ENCODE peak calls at places on chromosomes 5 and 9, in eight cellular contexts. Y, E, V, D, H, O, C and A are unnamed samples.

GRCh38 chr9:114371986-114372917 is 15.5 kb downstream of the AKNA start:
- DNase-seq in H (peak; percentile 76), V (no peak), E (peak; percentile 72), C (peak; percentile 81), Y (no peak), D (no peak), O (peak; percentile 86), A (peak; percentile 52)

GRCh38 chr9:85200726-85201402 is 531.3 kb downstream of the NTRK2 start:
- DNase-seq in E (peak; percentile 82), C (no peak), D (peak; percentile 36), Y (no peak), V (no peak), H (no peak), O (no peak), A (no peak)

GRCh38 chr9:21081451-21081850 is 3.7 kb upstream of the IFNB1 start:
- DNase-seq in H (no peak), D (no peak), V (no peak), O (no peak), C (no peak), Y (no peak), E (no peak), A (no peak)

GRCh38 chr5:66872688-66873333 is 276.6 kb downstream of the MAST4 start:
- DNase-seq in C (no peak), H (no peak), E (no peak), Y (no peak), V (no peak), O (no peak), D (no peak), A (no peak)

GRCh38 chr5:149325166-149325735 is 20.0 kb upstream of the GRPEL2 start:
- DNase-seq in E (peak; percentile 63), O (no peak), V (no peak), H (no peak), Y (no peak), D (no peak), C (no peak), A (no peak)

GRCh38 chr5:31408814-31409213 is 123.1 kb downstream of the DROSHA start:
- DNase-seq in V (no peak), Y (no peak), O (no peak), D (no peak), E (peak; percentile 77), C (no peak), H (no peak), A (no peak)

GRCh38 chr9:128838338-128838737 is 8.7 kb upstream of the SPOUT1 start:
- DNase-seq in V (no peak), Y (no peak), C (no peak), O (no peak), D (no peak), E (no peak), H (no peak), A (no peak)

GRCh38 chr9:119639287-119639955 is 270.2 kb upstream of the BRINP1 start:
- DNase-seq in O (no peak), E (no peak), V (no peak), D (no peak), Y (no peak), H (no peak), C (no peak), A (no peak)

GRCh38 chr9:68447611-68448010 is 91.2 kb downstream of the PGM5 start:
- DNase-seq in Y (no peak), C (no peak), D (no peak), O (no peak), V (no peak), E (no peak), H (no peak), A (no peak)

GRCh38 chr9:108815156-108815555 is 40.6 kb downstream of the ACTL7B start:
- DNase-seq in H (no peak), Y (no peak), E (no peak), D (no peak), O (no peak), V (no peak), C (no peak), A (no peak)

GRCh38 chr9:134683714-134684374 is 42.2 kb downstream of the COL5A1 start:
- DNase-seq in V (no peak), O (no peak), Y (no peak), H (no peak), E (no peak), D (no peak), C (no peak), A (no peak)

GRCh38 chr9:127336708-127337352 is 60.1 kb upstream of the SLC2A8 start:
- DNase-seq in E (peak; percentile 95), O (no peak), H (peak; percentile 90), Y (peak; percentile 79), C (no peak), V (peak; percentile 65), D (peak; percentile 66), A (no peak)

GRCh38 chr9:1978941-1979340 is 36.2 kb upstream of the SMARCA2 start:
- DNase-seq in C (no peak), E (peak; percentile 80), V (no peak), H (no peak), D (peak; percentile 18), Y (no peak), O (no peak), A (no peak)

GRCh38 chr9:88580961-88581360 is 46.0 kb downstream of the NXNL2 start:
- DNase-seq in D (no peak), H (no peak), V (no peak), E (no peak), Y (no peak), C (no peak), O (no peak), A (no peak)

GRCh38 chr5:63916786-63917185 is 45.5 kb downstream of the HTR1A start:
- DNase-seq in Y (no peak), V (no peak), D (no peak), C (no peak), O (no peak), E (peak; percentile 23), H (no peak), A (no peak)

GRCh38 chr5:179393078-179393477 is 47.8 kb upstream of the ADAMTS2 start:
- DNase-seq in H (no peak), V (no peak), D (no peak), E (peak; percentile 69), Y (no peak), C (no peak), O (no peak), A (no peak)

GRCh38 chr9:2697492-2697891 is 19.8 kb upstream of the KCNV2 start:
- DNase-seq in C (peak; percentile 16), H (no peak), O (no peak), V (no peak), E (no peak), D (no peak), Y (no peak), A (no peak)

GRCh38 chr5:32628049-32628803 is 42.9 kb downstream of the SUB1 start:
- DNase-seq in D (no peak), O (no peak), C (no peak), V (peak; percentile 5), H (no peak), Y (no peak), E (peak; percentile 67), A (no peak)

GRCh38 chr5:111129938-111130337 is 37.8 kb downstream of the WDR36 start:
- DNase-seq in D (no peak), H (no peak), E (peak; percentile 65), V (no peak), O (no peak), Y (no peak), C (no peak), A (no peak)

GRCh38 chr5:92687793-92688467 is 893.1 kb downstream of the NR2F1-AS1 start:
- DNase-seq in Y (no peak), V (no peak), C (no peak), D (no peak), H (no peak), E (peak; percentile 73), O (no peak), A (no peak)

GRCh38 chr9:32677931-32678330 is 42.5 kb upstream of the TAF1L start:
- DNase-seq in V (no peak), D (no peak), O (no peak), C (no peak), Y (no peak), H (no peak), E (no peak), A (no peak)

GRCh38 chr9:83622814-83623633 is at the start of gene IDNK:
- DNase-seq in V (peak; percentile 53), Y (peak; percentile 73), O (peak; percentile 74), E (peak; percentile 59), D (peak; percentile 85), C (peak; percentile 77), H (peak; percentile 50), A (peak; percentile 49)

GRCh38 chr5:141528401-141528984 is 39.6 kb downstream of the PCDHGC5 start:
- DNase-seq in H (peak; percentile 66), C (no peak), E (peak; percentile 63), V (peak; percentile 60), D (peak; percentile 22), Y (peak; percentile 59), O (no peak), A (no peak)

GRCh38 chr9:95852059-95853032 is 23.1 kb upstream of the ERCC6L2 start:
- DNase-seq in H (no peak), O (no peak), C (no peak), D (no peak), V (no peak), E (no peak), Y (no peak), A (no peak)

GRCh38 chr5:68193481-68194036 is 22.0 kb upstream of the PIK3R1 start:
- DNase-seq in V (no peak), E (peak; percentile 33), O (no peak), H (no peak), Y (no peak), C (peak; percentile 17), D (no peak), A (no peak)

GRCh38 chr5:130541617-130542221 is 623.3 kb downstream of the HINT1 start:
- DNase-seq in Y (no peak), C (no peak), D (no peak), E (peak; percentile 76), H (no peak), O (peak; percentile 14), V (no peak), A (no peak)

GRCh38 chr9:129609486-129610192 is 11.3 kb downstream of the C9orf50 start:
- DNase-seq in D (peak; percentile 76), H (peak; percentile 62), O (no peak), Y (peak; percentile 51), E (peak; percentile 65), V (peak; percentile 32), C (peak; percentile 17), A (peak; percentile 68)

GRCh38 chr9:136120119-136120393 is 1.4 kb upstream of the TMEM250 start:
- DNase-seq in E (no peak), D (peak; percentile 69), H (no peak), C (no peak), O (no peak), Y (no peak), V (no peak), A (no peak)
- H3K4me3 ChIP-seq in E (no peak overlapping the region), D (no peak overlapping the region), H (no peak overlapping the region), C (peak overlapping the region; percentile 80), O (no peak overlapping the region), Y (peak overlapping the region; percentile 87), V (no peak overlapping the region), A (no peak overlapping the region)

GRCh38 chr5:169703803-169704202 is 66.7 kb downstream of the DOCK2 start:
- DNase-seq in O (no peak), C (no peak), D (no peak), E (no peak), Y (no peak), H (no peak), V (no peak), A (no peak)
- H3K27ac ChIP-seq in O (no peak overlapping the region), C (peak overlapping the region; percentile 86), D (no peak overlapping the region), E (peak overlapping the region; percentile 82), Y (no peak overlapping the region), H (no peak overlapping the region), V (no peak overlapping the region), A (no peak overlapping the region)

GRCh38 chr5:39076101-39076756 is 2.0 kb upstream of the RICTOR start:
- DNase-seq in D (no peak), V (no peak), H (no peak), Y (no peak), E (no peak), C (no peak), O (no peak), A (no peak)
- H3K4me3 ChIP-seq in D (no peak overlapping the region), V (no peak overlapping the region), H (no peak overlapping the region), Y (peak overlapping the region; percentile 91), E (no peak overlapping the region), C (no peak overlapping the region), O (no peak overlapping the region), A (no peak overlapping the region)

GRCh38 chr5:145975001-145975360 is 38.6 kb downstream of the SH3RF2 start:
- DNase-seq in H (no peak), Y (peak; percentile 19), O (no peak), D (no peak), C (no peak), V (no peak), E (peak; percentile 15), A (no peak)
- H3K27ac ChIP-seq in H (no peak overlapping the region), Y (peak overlapping the region; percentile 61), O (no peak overlapping the region), D (no peak overlapping the region), C (no peak overlapping the region), V (no peak overlapping the region), E (peak overlapping the region; percentile 61), A (no peak overlapping the region)